ENCODE peak calls at places on chromosomes 7 and 10, in eight cellular contexts. E is K562, G is stomach, K is spleen, N is vagina, M is transverse colon, H is sigmoid colon, S is upper lobe of left lung. F is an unnamed sample.

GRCh38 chr10:63614371-63614891 is 93.2 kb downstream of the REEP3 start:
- DNase-seq in N (no peak), H (no peak), M (no peak), E (no peak), S (no peak), K (no peak), G (no peak), F (no peak)

GRCh38 chr10:69338133-69338456 is 59.8 kb downstream of the HK1 start:
- DNase-seq in K (no peak), E (no peak), S (no peak), M (no peak), G (no peak), H (no peak), N (no peak), F (peak)

GRCh38 chr10:64363687-64364086 is 842.5 kb downstream of the REEP3 start:
- DNase-seq in S (no peak), H (no peak), G (no peak), K (no peak), E (no peak), M (no peak), N (no peak), F (no peak)

GRCh38 chr10:131897297-131897899 is 3.4 kb upstream of the PPP2R2D start:
- DNase-seq in E (peak), K (peak), S (no peak), H (no peak), G (no peak), N (no peak), M (no peak), F (no peak)

GRCh38 chr7:116214921-116215320 is 4.6 kb downstream of the TES start:
- DNase-seq in H (no peak), G (no peak), N (no peak), M (no peak), S (no peak), E (no peak), K (no peak), F (no peak)

GRCh38 chr10:114320249-114321116 is 81.4 kb downstream of the VWA2 start:
- DNase-seq in K (peak), N (no peak), E (no peak), S (peak), M (no peak), G (peak), H (no peak), F (no peak)

GRCh38 chr10:14712991-14713422 is 61.7 kb downstream of the FAM107B start:
- DNase-seq in H (no peak), S (no peak), N (no peak), E (no peak), G (no peak), K (no peak), M (no peak), F (no peak)

GRCh38 chr10:132714096-132714721 is 71.7 kb downstream of the NKX6-2 start:
- DNase-seq in K (peak), S (peak), G (peak), H (peak), N (no peak), M (no peak), E (no peak), F (peak)

GRCh38 chr10:22631646-22632278 is 82.6 kb downstream of the PIP4K2A start:
- DNase-seq in S (no peak), H (no peak), G (no peak), N (no peak), M (no peak), K (no peak), E (peak), F (no peak)
- H3K27ac ChIP-seq in S (peak), H (no peak), G (no peak), N (peak), M (peak), K (peak), E (peak), F (peak)

GRCh38 chr7:22193361-22194016 is 163.5 kb downstream of the RAPGEF5 start:
- DNase-seq in E (no peak), S (peak), G (no peak), K (no peak), N (no peak), H (peak), M (no peak), F (no peak)
- TF ChIP-seq POLR2AphosphoS5 in E (no peak), S (no peak), G (no peak), K (peak), N (no peak), H (no peak), M (no peak), F (no peak)

DNA sequence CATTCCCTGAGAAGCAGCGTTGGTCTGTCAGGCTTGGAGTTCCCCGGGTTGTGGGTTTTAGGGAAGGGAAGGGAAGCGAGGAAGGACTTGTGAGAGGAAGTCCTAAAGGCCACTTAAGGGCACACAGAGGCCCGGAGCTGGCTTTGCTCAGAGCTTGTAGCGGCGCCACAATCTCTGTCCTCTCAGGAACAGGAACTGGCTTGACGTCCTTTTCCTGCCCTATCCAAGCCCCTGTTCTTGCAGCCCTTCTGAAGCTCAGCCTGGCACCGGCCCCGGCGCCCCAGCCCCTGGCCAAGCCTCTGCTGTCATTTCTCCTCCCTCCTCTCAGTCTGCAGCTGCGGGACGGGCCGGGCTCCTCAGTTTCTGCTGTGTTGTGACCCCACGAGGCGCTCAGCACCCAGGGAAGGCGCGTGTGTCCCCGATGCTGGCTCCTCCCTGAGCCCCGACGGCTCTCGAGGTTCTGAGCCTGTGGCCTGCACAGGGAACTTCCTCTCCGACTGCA is at the start of gene GIMAP8:
- DNase-seq in S (peak), E (no peak), N (no peak), H (peak), G (peak), M (peak), K (peak), F (no peak)
- TF ChIP-seq POLR2A in S (peak), E (no peak), N (no peak), H (no peak), G (no peak), M (peak), K (no peak), F (no peak)

GRCh38 chr7:20219446-20220292 is 2.5 kb upstream of the MACC1 start:
- DNase-seq in S (no peak), H (peak), K (peak), E (peak), N (no peak), G (peak), M (peak), F (no peak)
- H3K27ac ChIP-seq in S (peak), H (peak), K (peak), E (peak), N (peak), G (peak), M (peak), F (peak)

GRCh38 chr7:67206452-67206851 is 209.8 kb downstream of the TYW1 start:
- DNase-seq in S (no peak), N (no peak), M (no peak), K (no peak), E (no peak), H (no peak), G (no peak), F (no peak)
- TF ChIP-seq POLR2AphosphoS5 in S (no peak), N (no peak), M (no peak), K (no peak), E (no peak), H (no peak), G (no peak), F (no peak)

GRCh38 chr10:101817542-101818118 is 614 bp downstream of the OGA start:
- DNase-seq in G (peak), E (peak), N (no peak), M (peak), S (peak), H (peak), K (peak), F (peak)
- TF ChIP-seq POLR2A in G (no peak), E (no peak), N (no peak), M (peak), S (peak), H (peak), K (no peak), F (peak)